ENCODE peak calls at places on chromosome 22, in nine cellular contexts. E is right atrium auricular region, T is AG09309, S is lower leg skin, Z is cardiac fibroblast, F is adrenal gland, Y is kidney, K is testis, H is body of pancreas. G is an unnamed sample.

GRCh38 chr22:27283714-27284113 is 517.8 kb downstream of the MN1 start:
- DNase-seq in T (no peak), Y (no peak), K (peak), H (no peak), S (no peak), E (no peak), F (no peak), Z (no peak), G (no peak)

GRCh38 chr22:36329217-36330078 is 58.3 kb downstream of the MYH9 start:
- DNase-seq in Y (peak), K (no peak), T (peak), Z (peak), F (peak), H (peak), S (peak), E (peak), G (peak)

GRCh38 chr22:27573280-27573711 is 228.3 kb downstream of the MN1 start:
- DNase-seq in E (no peak), K (no peak), S (no peak), T (no peak), Z (no peak), H (no peak), Y (no peak), F (no peak), G (no peak)

GRCh38 chr22:17781319-17782031 is 7.2 kb upstream of the BID start:
- DNase-seq in F (no peak), Z (peak), T (peak), H (no peak), E (no peak), S (no peak), K (no peak), Y (peak), G (peak)

GRCh38 chr22:22591348-22592299 is 32.6 kb upstream of the PRAME start:
- DNase-seq in K (no peak), Z (no peak), S (peak), E (no peak), F (no peak), Y (no peak), H (no peak), T (no peak), G (no peak)

GRCh38 chr22:30265131-30265720 is 1.4 kb downstream of the OSM start:
- DNase-seq in Z (no peak), E (no peak), K (no peak), F (no peak), S (no peak), Y (peak), T (no peak), H (no peak), G (no peak)

GRCh38 chr22:40215266-40215665 is 37.5 kb downstream of the TNRC6B start:
- DNase-seq in Y (no peak), K (no peak), Z (peak), F (peak), T (no peak), E (no peak), S (peak), H (no peak), G (no peak)

GRCh38 chr22:27896251-27896650 is 22.8 kb downstream of the PITPNB start:
- DNase-seq in Z (no peak), F (no peak), T (no peak), H (no peak), E (no peak), S (no peak), K (no peak), Y (no peak), G (no peak)

GRCh38 chr22:30572840-30573593 is 1.4 kb downstream of the GAL3ST1 start:
- DNase-seq in Y (peak), K (no peak), Z (no peak), E (no peak), F (no peak), T (no peak), S (no peak), H (no peak), G (no peak)

GRCh38 chr22:33687464-33687863 is 232.8 kb downstream of the LARGE1 start:
- DNase-seq in Z (no peak), K (no peak), S (no peak), E (no peak), Y (no peak), T (no peak), H (no peak), F (no peak), G (no peak)

GRCh38 chr22:39913321-39913720 is 12.4 kb downstream of the GRAP2 start:
- DNase-seq in K (no peak), H (no peak), Z (no peak), Y (no peak), E (no peak), S (no peak), F (no peak), T (no peak), G (no peak)

GRCh38 chr22:35219012-35219411 is 38.3 kb upstream of the HMGXB4 start:
- DNase-seq in T (peak), K (no peak), Z (peak), F (no peak), Y (no peak), S (no peak), H (no peak), E (no peak), G (peak)

GRCh38 chr22:35218079-35218478 is 39.2 kb upstream of the HMGXB4 start:
- DNase-seq in S (no peak), E (no peak), Y (no peak), T (no peak), Z (no peak), K (no peak), F (no peak), H (no peak), G (no peak)

GRCh38 chr22:35217541-35217940 is 39.8 kb upstream of the HMGXB4 start:
- DNase-seq in H (no peak), S (no peak), Y (no peak), E (no peak), T (no peak), F (no peak), K (no peak), Z (no peak), G (no peak)

GRCh38 chr22:35215993-35216392 is 41.3 kb upstream of the HMGXB4 start:
- DNase-seq in S (no peak), Y (no peak), E (no peak), K (no peak), H (no peak), F (no peak), Z (no peak), T (no peak), G (no peak)

DNA sequence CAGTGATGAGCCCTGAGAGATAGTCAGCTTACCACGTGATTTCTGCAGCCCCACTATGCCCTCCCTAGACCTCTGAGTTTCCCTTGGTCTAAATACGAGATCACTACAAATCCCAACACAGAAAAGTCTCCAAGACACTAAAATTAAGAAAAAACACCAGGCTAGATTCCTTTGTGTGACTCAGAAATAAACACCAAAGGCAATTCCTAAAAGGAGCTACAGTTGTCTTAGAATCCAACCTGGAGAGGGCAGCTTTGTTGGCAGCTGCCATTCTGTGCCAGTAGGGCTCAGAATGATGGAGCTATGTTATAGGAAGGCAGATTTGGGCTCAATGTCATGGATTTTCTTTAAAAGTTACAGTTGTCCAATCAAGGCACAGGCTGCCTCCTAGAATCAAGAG is 37.1 kb upstream of the HMGXB4 start:
- DNase-seq in Z (no peak), Y (no peak), F (no peak), K (no peak), T (no peak), E (no peak), H (no peak), S (no peak), G (no peak)
- H3K4me3 ChIP-seq in Z (no peak), Y (no peak), F (no peak), K (no peak), T (no peak), E (no peak), H (no peak), S (no peak), G (no peak)

DNA sequence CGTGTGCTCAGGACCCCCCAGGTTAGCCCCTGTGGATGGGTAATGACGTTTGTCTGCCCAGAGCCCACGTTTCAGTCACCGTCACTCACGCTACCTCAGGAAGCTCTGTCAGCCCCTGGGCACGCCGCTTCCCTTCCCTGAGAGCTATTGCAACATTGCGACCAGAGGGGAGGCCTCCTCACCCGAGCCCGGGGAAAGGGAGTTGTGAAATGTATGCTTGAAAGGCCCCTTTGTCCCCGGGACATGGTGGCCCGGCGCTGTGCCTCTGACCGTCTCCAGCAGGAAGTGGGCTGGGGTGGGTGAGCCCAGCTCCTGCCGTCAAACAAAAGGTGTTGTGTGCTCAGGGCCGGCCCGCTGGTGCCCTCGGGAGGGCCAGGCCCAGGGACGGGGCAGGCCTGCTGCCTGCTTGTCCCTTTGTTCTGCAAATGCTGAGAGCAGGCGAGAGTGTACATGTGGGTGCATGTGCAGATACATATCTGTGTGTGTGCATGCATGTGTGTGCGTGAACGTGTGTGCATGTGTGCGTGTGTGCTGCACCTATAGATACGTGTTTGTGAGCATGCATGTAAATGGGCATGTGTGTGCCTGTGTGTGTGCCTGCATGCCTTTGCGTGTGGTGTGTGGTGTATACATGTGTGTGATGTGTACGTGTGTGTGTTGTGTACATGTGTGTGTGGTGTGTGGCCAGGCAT is 1125.0 kb downstream of the BRD1 start:
- DNase-seq in E (no peak), T (no peak), S (no peak), Z (no peak), K (no peak), F (no peak), H (peak), Y (peak), G (no peak)
- TF ChIP-seq CTCF in E (no peak), T (no peak), S (no peak), Z (no peak), K (no peak), F (no peak), H (no peak), Y (no peak), G (no peak)

DNA sequence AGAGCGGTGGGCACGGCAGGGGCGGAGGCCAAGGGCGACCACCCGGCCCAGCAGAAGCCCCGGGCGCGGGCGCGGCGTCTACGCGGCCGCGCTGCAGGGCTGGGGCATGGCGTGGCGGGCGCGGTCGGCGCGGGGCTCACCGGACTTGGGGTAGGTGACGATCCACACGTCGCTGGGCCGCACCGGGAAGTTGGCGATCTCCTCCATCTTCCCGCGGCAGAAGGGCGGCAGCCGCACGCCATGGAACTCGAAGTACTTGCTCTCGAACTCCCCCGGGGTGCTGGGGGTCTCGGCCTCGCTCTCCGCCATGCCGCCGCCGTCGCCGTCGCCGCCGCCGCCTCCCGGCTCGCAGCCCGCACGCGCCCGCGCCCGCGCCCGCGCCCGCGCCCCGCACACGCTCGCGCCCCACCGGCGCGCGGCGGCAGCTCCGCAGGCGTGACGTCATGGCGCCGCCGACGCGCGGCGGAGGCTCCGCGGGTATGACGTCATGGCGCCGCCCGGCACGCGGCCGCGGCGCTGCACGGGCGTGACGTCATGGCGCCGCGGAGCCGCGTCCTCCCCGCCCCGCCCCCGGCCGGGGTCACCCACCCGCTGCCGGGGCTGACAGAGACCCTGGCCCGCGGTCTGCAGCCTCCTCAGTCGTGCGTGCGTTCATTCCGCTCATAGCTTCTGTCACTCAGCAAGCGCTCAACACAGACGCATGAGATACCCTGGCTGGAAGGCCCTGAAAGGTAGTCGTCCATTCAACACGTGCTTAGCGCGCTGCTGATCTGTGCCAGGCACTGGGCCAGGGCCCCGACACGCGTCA is at the start of gene SULT4A1:
- DNase-seq in Z (peak), H (no peak), F (peak), S (peak), Y (peak), E (no peak), T (no peak), K (peak), G (no peak)
- H3K4me3 ChIP-seq in Z (peak), H (no peak), F (no peak), S (no peak), Y (no peak), E (no peak), T (no peak), K (peak), G (peak)

DNA sequence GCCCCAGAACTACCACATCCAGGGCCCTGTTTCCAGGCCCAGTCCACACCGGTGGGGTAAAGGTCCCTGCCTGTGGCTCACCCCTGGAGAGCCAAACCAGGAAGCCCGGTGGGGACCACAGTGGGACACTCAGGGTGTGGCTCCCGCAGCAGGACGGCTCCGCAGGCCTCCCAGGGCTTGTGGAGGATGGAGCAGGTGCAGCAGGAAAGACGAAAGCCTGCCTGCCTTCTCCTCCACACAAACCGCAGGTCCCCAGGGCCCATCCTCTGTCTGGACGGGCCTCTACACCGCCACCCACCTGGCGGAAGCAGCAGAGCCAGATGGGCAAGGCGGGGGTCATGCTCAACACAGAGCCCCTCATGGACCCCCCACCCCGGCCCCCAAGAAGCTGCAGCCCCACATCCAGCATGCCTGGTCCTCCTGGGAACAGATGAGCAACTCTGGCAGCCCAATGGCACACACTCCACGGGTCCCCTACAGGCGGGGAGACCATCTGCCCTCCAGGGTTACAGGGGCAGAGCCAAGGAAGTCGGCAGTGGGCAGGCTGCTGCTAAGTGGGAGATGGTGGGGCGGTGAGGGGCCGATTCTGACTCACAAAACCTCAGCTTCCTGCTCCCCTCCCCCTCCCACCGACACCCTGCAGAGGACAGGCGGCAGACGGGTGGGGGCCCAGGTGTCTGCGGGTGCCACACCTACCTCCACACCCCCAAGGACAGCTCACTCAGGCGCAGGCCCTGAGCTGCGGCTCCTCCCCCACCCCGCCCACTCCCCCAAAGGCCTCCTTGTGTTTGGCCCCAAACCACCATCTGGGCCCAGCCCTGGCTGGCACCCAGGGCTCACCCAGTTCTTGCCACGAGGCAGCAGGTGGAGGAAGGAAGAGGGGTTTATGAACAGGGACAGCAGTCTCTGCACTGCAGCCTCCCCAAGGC is 5.2 kb downstream of the SBF1 start:
- DNase-seq in E (no peak), S (peak), T (no peak), Z (peak), K (peak), F (peak), H (peak), Y (peak), G (peak)
- TF ChIP-seq CTCF in E (no peak), S (no peak), T (no peak), Z (no peak), K (no peak), F (no peak), H (no peak), Y (no peak), G (no peak)

DNA sequence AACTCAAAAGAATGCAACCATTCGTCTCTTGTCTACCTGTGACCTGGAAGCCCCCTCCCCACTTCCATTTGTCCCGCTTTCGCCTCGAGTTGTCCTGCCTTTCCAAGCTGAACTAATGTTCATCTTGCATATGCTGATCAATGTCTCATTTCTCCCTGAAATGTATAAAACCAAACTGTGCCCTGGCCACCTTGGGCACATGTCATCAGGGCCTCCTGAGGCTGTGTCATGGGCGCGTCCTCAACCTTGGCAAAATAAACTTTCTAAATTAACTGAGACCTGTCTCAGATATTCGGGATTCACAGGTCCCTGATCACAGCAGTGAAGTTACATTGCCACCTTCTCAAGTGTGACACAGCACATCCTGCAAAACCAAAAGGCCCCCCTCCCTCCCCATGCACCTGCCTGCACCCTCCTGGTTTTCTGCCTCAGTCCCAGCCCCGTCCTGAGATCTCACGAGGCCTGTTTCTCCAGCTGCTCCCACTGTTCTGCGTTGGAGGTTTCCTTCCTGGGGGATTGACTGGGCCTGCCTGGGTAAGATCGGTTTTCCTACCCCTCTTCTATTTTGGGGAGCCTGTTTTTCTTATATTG is 1328.7 kb downstream of the TBC1D22A start:
- DNase-seq in Z (no peak), T (no peak), F (no peak), S (peak), E (no peak), K (no peak), H (no peak), Y (no peak), G (no peak)
- H3K4me3 ChIP-seq in Z (no peak), T (no peak), F (no peak), S (no peak), E (no peak), K (no peak), H (no peak), Y (no peak), G (no peak)

GRCh38 chr22:37419370-37419915 is 7.8 kb downstream of the ELFN2 start:
- DNase-seq in E (no peak), T (no peak), K (no peak), Y (peak), F (no peak), Z (no peak), H (no peak), S (no peak), G (no peak)

GRCh38 chr22:37419916-37420655 is 7.2 kb downstream of the ELFN2 start:
- DNase-seq in H (no peak), T (no peak), Z (no peak), E (no peak), Y (peak), K (no peak), S (no peak), F (no peak), G (no peak)

GRCh38 chr22:37418627-37419369 is 8.5 kb downstream of the ELFN2 start:
- DNase-seq in Y (peak), T (no peak), K (no peak), E (no peak), F (no peak), Z (no peak), S (no peak), H (no peak), G (no peak)

GRCh38 chr22:37421468-37421877 is 5.8 kb downstream of the ELFN2 start:
- DNase-seq in K (no peak), H (no peak), Y (no peak), S (no peak), E (no peak), T (no peak), Z (no peak), F (no peak), G (no peak)

DNA sequence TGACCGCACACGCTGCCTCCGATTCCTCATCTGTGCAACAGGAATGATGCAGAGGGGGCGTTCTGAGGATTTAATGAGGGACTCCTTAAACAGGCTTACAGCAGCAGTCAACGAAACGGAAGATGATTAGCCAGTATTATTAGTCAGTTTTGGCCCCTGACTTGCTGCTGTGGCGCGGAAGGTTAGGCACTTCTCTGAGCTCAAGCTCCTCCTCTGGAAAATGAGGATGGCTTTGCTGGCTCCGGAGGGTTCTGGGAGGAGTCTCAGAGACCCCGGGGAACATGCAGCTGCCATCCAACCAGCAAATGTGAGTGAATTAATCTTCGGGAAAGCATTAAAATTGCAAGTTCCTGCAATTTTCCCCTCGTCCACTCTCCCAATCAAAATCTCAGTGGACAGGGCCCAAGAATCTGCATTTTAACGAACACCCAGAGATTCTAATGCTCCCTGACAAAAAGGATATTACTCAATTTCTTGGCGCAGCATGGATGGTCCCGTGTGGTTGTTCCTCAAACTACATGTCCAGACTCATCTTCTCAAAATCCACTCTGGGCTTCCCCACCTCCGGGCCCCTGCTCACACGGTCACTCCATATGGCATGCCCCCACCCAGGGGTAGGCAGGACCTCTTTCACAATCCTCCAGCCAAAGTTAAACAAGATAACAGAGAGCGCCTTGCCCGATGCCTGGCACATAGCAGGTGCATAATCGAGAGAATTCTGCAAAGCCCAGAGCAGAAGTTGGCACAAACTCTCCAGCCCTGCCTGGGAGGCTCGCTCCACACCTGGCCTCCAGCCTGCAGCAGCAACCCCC is 6.4 kb downstream of the ELFN2 start:
- DNase-seq in F (no peak), K (no peak), H (no peak), S (no peak), Z (peak), Y (no peak), E (no peak), T (no peak), G (no peak)
- TF ChIP-seq CTCF in F (peak), K (peak), H (no peak), S (no peak), Z (peak), Y (no peak), E (no peak), T (no peak), G (no peak)

GRCh38 chr22:41367039-41367679 is 14.6 kb upstream of the TEF start:
- DNase-seq in F (peak), E (peak), Y (peak), Z (peak), S (peak), T (peak), K (peak), H (peak), G (peak)
- H3K4me3 ChIP-seq in F (no peak), E (peak), Y (peak), Z (peak), S (no peak), T (peak), K (peak), H (peak), G (no peak)

GRCh38 chr22:20771918-20772625 is 1.8 kb upstream of the SERPIND1 start:
- DNase-seq in E (no peak), H (no peak), Z (no peak), Y (no peak), K (no peak), F (no peak), T (no peak), S (no peak), G (no peak)
- TF ChIP-seq CTCF in E (no peak), H (no peak), Z (peak), Y (no peak), K (no peak), F (no peak), T (no peak), S (no peak), G (peak)

G was measured in astrocyte of the spinal cord.